ENCODE peak calls at places on chromosomes 6 and 20, in four cellular contexts. Y is lower lobe of right lung, G is EL, I is AG08395. U is an unnamed sample.

GRCh38 chr20:62558779-62559178 is 83.0 kb upstream of the GATA5 start:
- DNase-seq in Y (no peak), G (no peak), I (no peak), U (no peak)

GRCh38 chr20:58875541-58876134 is 23.1 kb downstream of the GNAS start:
- DNase-seq in Y (no peak), G (peak), I (no peak), U (no peak)

GRCh38 chr20:53677447-53678314 is 84.0 kb upstream of the ZNF217 start:
- DNase-seq in Y (peak), G (no peak), I (no peak), U (no peak)

GRCh38 chr6:135759831-135760230 is 91.7 kb upstream of the PDE7B start:
- DNase-seq in Y (no peak), G (no peak), I (peak), U (no peak)

GRCh38 chr6:167996424-167997199 is 859 bp upstream of the KIF25 start:
- DNase-seq in Y (no peak), G (no peak), I (no peak), U (no peak)

GRCh38 chr20:51554538-51555165 is 12.1 kb upstream of the NFATC2 start:
- DNase-seq in Y (no peak), G (peak), I (peak), U (peak)

GRCh38 chr6:28648878-28649375 is 123.2 kb downstream of the GPX5 start:
- DNase-seq in Y (no peak), G (peak), I (peak), U (no peak)

GRCh38 chr20:23148721-23149570 is 62.8 kb upstream of the CD93 start:
- DNase-seq in Y (no peak), G (no peak), I (no peak), U (no peak)

GRCh38 chr6:73648166-73648565 is 5.6 kb downstream of the SLC17A5 start:
- DNase-seq in Y (no peak), G (peak), I (no peak), U (no peak)

GRCh38 chr20:44070139-44070900 is 116.7 kb downstream of the JPH2 start:
- DNase-seq in Y (no peak), G (no peak), I (no peak), U (no peak)

GRCh38 chr20:59835448-59836395 is 97.7 kb downstream of the SYCP2 start:
- DNase-seq in Y (no peak), G (peak), I (peak), U (peak)

GRCh38 chr6:170178266-170178560 is 112.7 kb downstream of the DLL1 start:
- DNase-seq in Y (no peak), G (no peak), I (no peak), U (no peak)

GRCh38 chr6:1908784-1909183 is 299.1 kb downstream of the FOXC1 start:
- DNase-seq in Y (no peak), G (no peak), I (no peak), U (no peak)

GRCh38 chr6:81515562-81516453 is 236.7 kb downstream of the TENT5A start:
- DNase-seq in Y (no peak), G (peak), I (peak), U (no peak)

GRCh38 chr6:64040118-64040517 is 404.5 kb downstream of the PHF3 start:
- DNase-seq in Y (no peak), G (no peak), I (no peak), U (no peak)

GRCh38 chr6:123625697-123626096 is 11.1 kb downstream of the TRDN start:
- DNase-seq in Y (no peak), G (no peak), I (no peak), U (no peak)

GRCh38 chr6:39466664-39467063 is 144.2 kb upstream of the KCNK16 start:
- DNase-seq in Y (no peak), G (no peak), I (no peak), U (no peak)

GRCh38 chr6:124858564-124858963 is 103.7 kb upstream of the RNF217 start:
- DNase-seq in Y (no peak), G (no peak), I (no peak), U (no peak)

GRCh38 chr6:34145161-34146020 is 496 bp downstream of the GRM4 start:
- DNase-seq in Y (peak), G (peak), I (peak), U (peak)

GRCh38 chr6:14986370-14986769 is 259.5 kb upstream of the JARID2 start:
- DNase-seq in Y (no peak), G (no peak), I (no peak), U (no peak)

GRCh38 chr6:113776998-113777397 is 80.1 kb upstream of the MARCKS start:
- DNase-seq in Y (no peak), G (no peak), I (no peak), U (no peak)

GRCh38 chr20:17044920-17045319 is 181.9 kb upstream of the PCSK2 start:
- DNase-seq in Y (no peak), G (no peak), I (no peak), U (no peak)

GRCh38 chr20:3788685-3789155 is 2.2 kb upstream of the CENPB start:
- DNase-seq in Y (peak), G (peak), I (no peak), U (no peak)

GRCh38 chr20:37270586-37271420 is 9.2 kb upstream of the GHRH start:
- DNase-seq in Y (no peak), G (no peak), I (no peak), U (no peak)